ENCODE peak calls at places on chromosomes 3 and 15, in four cellular contexts. One of them, this sample, is unnamed.

GRCh38 chr15:64883997-64884511 is 27.6 kb upstream of the ANKDD1A start:
- DNase-seq in NT2/D1: no peak
- DNase-seq in colonic mucosa: peak
- DNase-seq in bronchial epithelial cell: peak
- DNase-seq in this sample: peak

GRCh38 chr3:89180334-89180733 is 72.9 kb downstream of the EPHA3 start:
- DNase-seq in NT2/D1: no peak
- DNase-seq in colonic mucosa: no peak
- DNase-seq in bronchial epithelial cell: peak
- DNase-seq in this sample: no peak

GRCh38 chr3:6262035-6262434 is 598.9 kb upstream of the GRM7 start:
- DNase-seq in NT2/D1: no peak
- DNase-seq in colonic mucosa: no peak
- DNase-seq in bronchial epithelial cell: no peak
- DNase-seq in this sample: no peak

GRCh38 chr15:35665855-35666536 is 120.0 kb upstream of the DPH6 start:
- DNase-seq in NT2/D1: no peak
- DNase-seq in colonic mucosa: no peak
- DNase-seq in bronchial epithelial cell: no peak
- DNase-seq in this sample: no peak

GRCh38 chr3:51686512-51687215 is 15.6 kb downstream of the TEX264 start:
- DNase-seq in NT2/D1: no peak
- DNase-seq in colonic mucosa: peak
- DNase-seq in bronchial epithelial cell: peak
- DNase-seq in this sample: no peak

GRCh38 chr15:100017140-100017539 is 283.9 kb upstream of the LYSMD4 start:
- DNase-seq in NT2/D1: peak
- DNase-seq in colonic mucosa: no peak
- DNase-seq in bronchial epithelial cell: no peak
- DNase-seq in this sample: no peak

GRCh38 chr15:28911295-28911979 is 25.7 kb downstream of the APBA2 start:
- DNase-seq in NT2/D1: no peak
- DNase-seq in colonic mucosa: no peak
- DNase-seq in bronchial epithelial cell: no peak
- DNase-seq in this sample: no peak

GRCh38 chr15:43505723-43506122 is 11.7 kb upstream of the MAP1A start:
- DNase-seq in NT2/D1: no peak
- DNase-seq in colonic mucosa: no peak
- DNase-seq in bronchial epithelial cell: no peak
- DNase-seq in this sample: no peak

GRCh38 chr15:56820333-56820732 is 87.0 kb upstream of the ZNF280D start:
- DNase-seq in NT2/D1: no peak
- DNase-seq in colonic mucosa: no peak
- DNase-seq in bronchial epithelial cell: no peak
- DNase-seq in this sample: no peak

GRCh38 chr3:184373422-184373821 is 4.6 kb downstream of the THPO start:
- DNase-seq in NT2/D1: no peak
- DNase-seq in colonic mucosa: no peak
- DNase-seq in bronchial epithelial cell: no peak
- DNase-seq in this sample: no peak

GRCh38 chr15:90981681-90982080 is 12.7 kb downstream of the PRC1 start:
- DNase-seq in NT2/D1: no peak
- DNase-seq in colonic mucosa: no peak
- DNase-seq in bronchial epithelial cell: no peak
- DNase-seq in this sample: no peak

GRCh38 chr3:123298903-123299302 is 97.2 kb downstream of the SEC22A start:
- DNase-seq in NT2/D1: no peak
- DNase-seq in colonic mucosa: no peak
- DNase-seq in bronchial epithelial cell: peak
- DNase-seq in this sample: no peak

GRCh38 chr3:77815467-77815866 is 775.6 kb downstream of the ROBO2 start:
- DNase-seq in NT2/D1: peak
- DNase-seq in colonic mucosa: no peak
- DNase-seq in bronchial epithelial cell: peak
- DNase-seq in this sample: peak

GRCh38 chr3:27713435-27713880 is 8.7 kb downstream of the EOMES start:
- DNase-seq in NT2/D1: no peak
- DNase-seq in colonic mucosa: peak
- DNase-seq in bronchial epithelial cell: no peak
- DNase-seq in this sample: peak

GRCh38 chr3:8458711-8459110 is 42.9 kb upstream of the LMCD1 start:
- DNase-seq in NT2/D1: no peak
- DNase-seq in colonic mucosa: no peak
- DNase-seq in bronchial epithelial cell: peak
- DNase-seq in this sample: no peak

GRCh38 chr15:52798529-52799101 is 8.5 kb upstream of the ONECUT1 start:
- DNase-seq in NT2/D1: no peak
- DNase-seq in colonic mucosa: no peak
- DNase-seq in bronchial epithelial cell: no peak
- DNase-seq in this sample: peak

GRCh38 chr3:177538064-177538742 is 340.9 kb upstream of the TBL1XR1 start:
- DNase-seq in NT2/D1: peak
- DNase-seq in colonic mucosa: peak
- DNase-seq in bronchial epithelial cell: no peak
- DNase-seq in this sample: peak

GRCh38 chr3:48187579-48188265 is 495 bp downstream of the CDC25A start:
- DNase-seq in NT2/D1: no peak
- DNase-seq in colonic mucosa: peak
- DNase-seq in bronchial epithelial cell: no peak
- DNase-seq in this sample: peak

GRCh38 chr3:192887701-192888100 is 30.0 kb downstream of the MB21D2 start:
- DNase-seq in NT2/D1: no peak
- DNase-seq in colonic mucosa: no peak
- DNase-seq in bronchial epithelial cell: peak
- DNase-seq in this sample: peak

GRCh38 chr3:190378240-190378891 is 9.6 kb upstream of the CLDN16 start:
- DNase-seq in NT2/D1: no peak
- DNase-seq in colonic mucosa: no peak
- DNase-seq in bronchial epithelial cell: peak
- DNase-seq in this sample: no peak

GRCh38 chr3:65576942-65577341 is 461.8 kb downstream of the MAGI1 start:
- DNase-seq in NT2/D1: no peak
- DNase-seq in colonic mucosa: no peak
- DNase-seq in bronchial epithelial cell: peak
- DNase-seq in this sample: no peak

GRCh38 chr15:73927003-73927475 is 777 bp downstream of the LOXL1 start:
- DNase-seq in NT2/D1: no peak
- DNase-seq in colonic mucosa: peak
- DNase-seq in bronchial epithelial cell: no peak
- DNase-seq in this sample: peak

GRCh38 chr3:45716790-45717336 is 27.7 kb downstream of the SACM1L start:
- DNase-seq in NT2/D1: no peak
- DNase-seq in colonic mucosa: no peak
- DNase-seq in bronchial epithelial cell: peak
- DNase-seq in this sample: no peak

GRCh38 chr3:71025516-71025915 is 558.0 kb downstream of the FOXP1 start:
- DNase-seq in NT2/D1: no peak
- DNase-seq in colonic mucosa: no peak
- DNase-seq in bronchial epithelial cell: no peak
- DNase-seq in this sample: no peak
- H3K4me3 ChIP-seq in NT2/D1: no peak
- H3K4me3 ChIP-seq in colonic mucosa: no peak
- H3K4me3 ChIP-seq in bronchial epithelial cell: no peak
- H3K4me3 ChIP-seq in this sample: no peak

GRCh38 chr15:82058517-82059204 is 12.8 kb upstream of the MEX3B start:
- DNase-seq in NT2/D1: no peak
- DNase-seq in colonic mucosa: no peak
- DNase-seq in bronchial epithelial cell: no peak
- DNase-seq in this sample: peak

GRCh38 chr15:82056900-82057825 is 11.3 kb upstream of the MEX3B start:
- DNase-seq in NT2/D1: no peak
- DNase-seq in colonic mucosa: no peak
- DNase-seq in bronchial epithelial cell: no peak
- DNase-seq in this sample: peak

GRCh38 chr15:82060817-82061216 is 15.0 kb upstream of the MEX3B start:
- DNase-seq in NT2/D1: no peak
- DNase-seq in colonic mucosa: no peak
- DNase-seq in bronchial epithelial cell: no peak
- DNase-seq in this sample: no peak

GRCh38 chr15:82062479-82062878 is 16.7 kb upstream of the MEX3B start:
- DNase-seq in NT2/D1: no peak
- DNase-seq in colonic mucosa: no peak
- DNase-seq in bronchial epithelial cell: no peak
- DNase-seq in this sample: no peak

GRCh38 chr15:82058026-82058425 is 12.2 kb upstream of the MEX3B start:
- DNase-seq in NT2/D1: no peak
- DNase-seq in colonic mucosa: no peak
- DNase-seq in bronchial epithelial cell: no peak
- DNase-seq in this sample: peak
- H3K4me3 ChIP-seq in NT2/D1: no peak
- H3K4me3 ChIP-seq in colonic mucosa: no peak
- H3K4me3 ChIP-seq in bronchial epithelial cell: no peak
- H3K4me3 ChIP-seq in this sample: peak

GRCh38 chr15:94230436-94230885 is 900 bp upstream of the MCTP2 start:
- DNase-seq in NT2/D1: no peak
- DNase-seq in colonic mucosa: no peak
- DNase-seq in bronchial epithelial cell: peak
- DNase-seq in this sample: no peak
- H3K4me3 ChIP-seq in NT2/D1: peak
- H3K4me3 ChIP-seq in colonic mucosa: peak
- H3K4me3 ChIP-seq in bronchial epithelial cell: peak
- H3K4me3 ChIP-seq in this sample: peak

GRCh38 chr3:62439176-62439813 is 65.9 kb upstream of the FEZF2 start:
- DNase-seq in NT2/D1: no peak
- DNase-seq in colonic mucosa: no peak
- DNase-seq in bronchial epithelial cell: no peak
- DNase-seq in this sample: no peak

GRCh38 chr3:62446337-62446940 is 73.1 kb upstream of the FEZF2 start:
- DNase-seq in NT2/D1: no peak
- DNase-seq in colonic mucosa: no peak
- DNase-seq in bronchial epithelial cell: no peak
- DNase-seq in this sample: no peak

GRCh38 chr3:62439978-62440377 is 66.6 kb upstream of the FEZF2 start:
- DNase-seq in NT2/D1: no peak
- DNase-seq in colonic mucosa: no peak
- DNase-seq in bronchial epithelial cell: no peak
- DNase-seq in this sample: no peak

GRCh38 chr3:62445267-62445666 is 71.9 kb upstream of the FEZF2 start:
- DNase-seq in NT2/D1: no peak
- DNase-seq in colonic mucosa: no peak
- DNase-seq in bronchial epithelial cell: peak
- DNase-seq in this sample: no peak
- H3K4me3 ChIP-seq in NT2/D1: no peak
- H3K4me3 ChIP-seq in colonic mucosa: no peak
- H3K4me3 ChIP-seq in bronchial epithelial cell: no peak
- H3K4me3 ChIP-seq in this sample: no peak

GRCh38 chr15:27091270-27091940 is 120.4 kb downstream of the GABRG3 start:
- DNase-seq in NT2/D1: no peak
- DNase-seq in colonic mucosa: no peak
- DNase-seq in bronchial epithelial cell: no peak
- DNase-seq in this sample: no peak

GRCh38 chr15:27087651-27088583 is 116.9 kb downstream of the GABRG3 start:
- DNase-seq in NT2/D1: no peak
- DNase-seq in colonic mucosa: no peak
- DNase-seq in bronchial epithelial cell: no peak
- DNase-seq in this sample: no peak

GRCh38 chr15:27089676-27090075 is 118.7 kb downstream of the GABRG3 start:
- DNase-seq in NT2/D1: no peak
- DNase-seq in colonic mucosa: no peak
- DNase-seq in bronchial epithelial cell: no peak
- DNase-seq in this sample: no peak

GRCh38 chr15:27088584-27089232 is 117.7 kb downstream of the GABRG3 start:
- DNase-seq in NT2/D1: no peak
- DNase-seq in colonic mucosa: no peak
- DNase-seq in bronchial epithelial cell: no peak
- DNase-seq in this sample: no peak

GRCh38 chr15:27089233-27089586 is 118.2 kb downstream of the GABRG3 start:
- DNase-seq in NT2/D1: no peak
- DNase-seq in colonic mucosa: no peak
- DNase-seq in bronchial epithelial cell: no peak
- DNase-seq in this sample: no peak
- H3K4me3 ChIP-seq in NT2/D1: no peak
- H3K4me3 ChIP-seq in colonic mucosa: no peak
- H3K4me3 ChIP-seq in bronchial epithelial cell: no peak
- H3K4me3 ChIP-seq in this sample: no peak

This sample was measured in H7.